ENCODE peak calls at places on chromosomes 13 and 19, in six cellular contexts. One of them, this sample, is unnamed.

GRCh38 chr13:113559061-113559460 is 25.5 kb upstream of the TFDP1 start:
- DNase-seq in psoas muscle: no peak
- DNase-seq in CD8-positive, alpha-beta T cell: no peak
- DNase-seq in HL-60: no peak
- DNase-seq in MM.1S: no peak
- DNase-seq in endothelial cell of umbilical vein: no peak
- DNase-seq in this sample: no peak

GRCh38 chr13:112868308-112868707 is 100.7 kb upstream of the MCF2L start:
- DNase-seq in psoas muscle: no peak
- DNase-seq in CD8-positive, alpha-beta T cell: no peak
- DNase-seq in HL-60: no peak
- DNase-seq in MM.1S: no peak
- DNase-seq in endothelial cell of umbilical vein: no peak
- DNase-seq in this sample: no peak

GRCh38 chr13:23488442-23488841 is 54.9 kb upstream of the SACS start:
- DNase-seq in psoas muscle: no peak
- DNase-seq in CD8-positive, alpha-beta T cell: no peak
- DNase-seq in HL-60: no peak
- DNase-seq in MM.1S: no peak
- DNase-seq in endothelial cell of umbilical vein: peak
- DNase-seq in this sample: no peak

GRCh38 chr19:42066075-42066754 is 3.8 kb downstream of the GRIK5 start:
- DNase-seq in psoas muscle: no peak
- DNase-seq in CD8-positive, alpha-beta T cell: no peak
- DNase-seq in HL-60: peak
- DNase-seq in MM.1S: no peak
- DNase-seq in endothelial cell of umbilical vein: no peak
- DNase-seq in this sample: no peak

GRCh38 chr13:48478401-48478800 is 54.5 kb downstream of the RCBTB2 start:
- DNase-seq in psoas muscle: no peak
- DNase-seq in CD8-positive, alpha-beta T cell: no peak
- DNase-seq in HL-60: no peak
- DNase-seq in MM.1S: no peak
- DNase-seq in endothelial cell of umbilical vein: no peak
- DNase-seq in this sample: no peak

GRCh38 chr19:45152504-45153338 is 8.1 kb downstream of the NKPD1 start:
- DNase-seq in psoas muscle: peak
- DNase-seq in CD8-positive, alpha-beta T cell: peak
- DNase-seq in HL-60: peak
- DNase-seq in MM.1S: no peak
- DNase-seq in endothelial cell of umbilical vein: peak
- DNase-seq in this sample: no peak

GRCh38 chr19:41328818-41329220 is 18.8 kb downstream of the CCDC97 start:
- DNase-seq in psoas muscle: peak
- DNase-seq in CD8-positive, alpha-beta T cell: no peak
- DNase-seq in HL-60: peak
- DNase-seq in MM.1S: no peak
- DNase-seq in endothelial cell of umbilical vein: peak
- DNase-seq in this sample: no peak

GRCh38 chr13:50016421-50016820 is 1.2 kb downstream of the KCNRG start:
- DNase-seq in psoas muscle: no peak
- DNase-seq in CD8-positive, alpha-beta T cell: no peak
- DNase-seq in HL-60: no peak
- DNase-seq in MM.1S: no peak
- DNase-seq in endothelial cell of umbilical vein: peak
- DNase-seq in this sample: no peak

GRCh38 chr13:89066868-89067466 is 1395.8 kb downstream of the SLITRK5 start:
- DNase-seq in psoas muscle: no peak
- DNase-seq in CD8-positive, alpha-beta T cell: no peak
- DNase-seq in HL-60: peak
- DNase-seq in MM.1S: peak
- DNase-seq in endothelial cell of umbilical vein: no peak
- DNase-seq in this sample: no peak

GRCh38 chr19:2270572-2271515 is 11.1 kb downstream of the PEAK3 start:
- DNase-seq in psoas muscle: peak
- DNase-seq in CD8-positive, alpha-beta T cell: peak
- DNase-seq in HL-60: peak
- DNase-seq in MM.1S: peak
- DNase-seq in endothelial cell of umbilical vein: peak
- DNase-seq in this sample: no peak

DNA sequence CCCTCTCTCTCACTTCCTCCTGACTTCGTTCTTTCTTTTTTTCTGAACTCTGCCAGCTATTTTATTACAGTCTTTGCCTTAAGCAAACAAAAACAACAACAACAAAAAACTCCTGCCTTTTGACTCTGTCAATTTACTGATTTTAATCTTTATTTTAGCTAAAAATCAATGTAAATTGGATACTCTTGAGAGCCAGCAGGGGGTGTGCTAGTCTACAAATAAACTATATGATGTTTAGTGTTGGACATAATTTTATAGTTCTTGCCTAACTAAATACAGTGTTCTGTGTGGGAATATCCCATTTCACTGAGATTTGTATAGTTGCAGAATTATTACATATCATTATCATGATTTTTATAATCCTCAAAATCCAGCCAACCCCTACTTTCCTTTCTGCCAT is 1199.9 kb upstream of the SPRY2 start:
- DNase-seq in psoas muscle: no peak
- DNase-seq in CD8-positive, alpha-beta T cell: no peak
- DNase-seq in HL-60: no peak
- DNase-seq in MM.1S: no peak
- DNase-seq in endothelial cell of umbilical vein: no peak
- DNase-seq in this sample: no peak
- TF ChIP-seq CTCF in psoas muscle: no peak
- TF ChIP-seq CTCF in CD8-positive, alpha-beta T cell: no peak
- TF ChIP-seq CTCF in HL-60: peak
- TF ChIP-seq CTCF in MM.1S: peak
- TF ChIP-seq CTCF in endothelial cell of umbilical vein: no peak
- TF ChIP-seq CTCF in this sample: no peak

GRCh38 chr13:39020853-39021462 is 16.9 kb downstream of the PROSER1 start:
- DNase-seq in psoas muscle: no peak
- DNase-seq in CD8-positive, alpha-beta T cell: no peak
- DNase-seq in HL-60: no peak
- DNase-seq in MM.1S: no peak
- DNase-seq in endothelial cell of umbilical vein: no peak
- DNase-seq in this sample: no peak

GRCh38 chr13:39023761-39024160 is 14.1 kb downstream of the PROSER1 start:
- DNase-seq in psoas muscle: no peak
- DNase-seq in CD8-positive, alpha-beta T cell: no peak
- DNase-seq in HL-60: no peak
- DNase-seq in MM.1S: no peak
- DNase-seq in endothelial cell of umbilical vein: no peak
- DNase-seq in this sample: no peak

GRCh38 chr13:39025433-39025839 is 12.5 kb downstream of the PROSER1 start:
- DNase-seq in psoas muscle: no peak
- DNase-seq in CD8-positive, alpha-beta T cell: no peak
- DNase-seq in HL-60: no peak
- DNase-seq in MM.1S: no peak
- DNase-seq in endothelial cell of umbilical vein: no peak
- DNase-seq in this sample: no peak

DNA sequence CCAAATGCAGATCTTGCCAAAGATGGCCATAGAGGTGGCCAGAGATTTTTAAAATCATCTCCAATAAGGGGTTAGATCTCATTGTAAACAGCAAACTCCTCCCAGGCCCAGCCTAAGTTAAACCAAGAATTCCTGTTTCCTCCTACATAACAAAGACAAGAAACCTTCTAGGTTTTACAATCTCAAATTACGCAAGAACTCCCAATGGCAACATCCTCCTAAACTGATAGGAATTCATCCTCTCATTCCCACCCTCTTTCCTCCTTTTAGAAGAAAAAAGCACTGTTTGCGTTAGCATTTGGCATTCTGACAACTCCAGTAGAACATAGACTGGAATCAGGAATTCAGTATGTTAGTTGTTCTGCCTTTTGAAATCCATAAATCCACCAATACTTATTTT is 14.6 kb downstream of the PROSER1 start:
- DNase-seq in psoas muscle: no peak
- DNase-seq in CD8-positive, alpha-beta T cell: no peak
- DNase-seq in HL-60: no peak
- DNase-seq in MM.1S: no peak
- DNase-seq in endothelial cell of umbilical vein: no peak
- DNase-seq in this sample: no peak
- H3K4me3 ChIP-seq in psoas muscle: no peak
- H3K4me3 ChIP-seq in CD8-positive, alpha-beta T cell: no peak
- H3K4me3 ChIP-seq in HL-60: no peak
- H3K4me3 ChIP-seq in MM.1S: no peak
- H3K4me3 ChIP-seq in endothelial cell of umbilical vein: no peak
- H3K4me3 ChIP-seq in this sample: no peak

DNA sequence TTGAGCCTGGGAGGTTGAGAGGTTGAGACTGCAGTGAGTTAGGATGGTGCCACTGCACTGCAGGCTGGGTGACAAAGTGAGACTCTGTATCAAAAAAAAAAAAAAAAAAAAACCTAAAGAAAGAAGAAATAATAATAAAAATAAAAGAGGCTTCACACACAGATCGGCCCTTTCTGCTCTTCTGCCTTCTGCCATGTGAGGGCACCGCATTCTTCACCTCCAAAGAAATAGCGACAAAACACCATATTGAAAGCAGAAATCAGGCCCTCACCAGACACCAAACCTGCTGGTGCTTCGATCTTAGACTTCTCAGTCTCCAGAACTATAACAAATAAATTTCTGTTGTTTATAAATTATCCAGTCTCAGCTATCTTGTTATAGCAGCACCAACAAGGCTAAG is 3.0 kb downstream of the ZNF649 start:
- DNase-seq in psoas muscle: no peak
- DNase-seq in CD8-positive, alpha-beta T cell: no peak
- DNase-seq in HL-60: no peak
- DNase-seq in MM.1S: no peak
- DNase-seq in endothelial cell of umbilical vein: no peak
- DNase-seq in this sample: no peak
- TF ChIP-seq CTCF in psoas muscle: no peak
- TF ChIP-seq CTCF in CD8-positive, alpha-beta T cell: no peak
- TF ChIP-seq CTCF in HL-60: no peak
- TF ChIP-seq CTCF in MM.1S: no peak
- TF ChIP-seq CTCF in endothelial cell of umbilical vein: no peak
- TF ChIP-seq CTCF in this sample: no peak

GRCh38 chr13:77323858-77324257 is 3.0 kb downstream of the MYCBP2 start:
- DNase-seq in psoas muscle: no peak
- DNase-seq in CD8-positive, alpha-beta T cell: no peak
- DNase-seq in HL-60: peak
- DNase-seq in MM.1S: no peak
- DNase-seq in endothelial cell of umbilical vein: no peak
- DNase-seq in this sample: no peak
- H3K4me3 ChIP-seq in psoas muscle: peak
- H3K4me3 ChIP-seq in CD8-positive, alpha-beta T cell: no peak
- H3K4me3 ChIP-seq in HL-60: peak
- H3K4me3 ChIP-seq in MM.1S: peak
- H3K4me3 ChIP-seq in endothelial cell of umbilical vein: no peak
- H3K4me3 ChIP-seq in this sample: peak

GRCh38 chr13:26112843-26113242 is 61.0 kb upstream of the SHISA2 start:
- DNase-seq in psoas muscle: no peak
- DNase-seq in CD8-positive, alpha-beta T cell: no peak
- DNase-seq in HL-60: no peak
- DNase-seq in MM.1S: no peak
- DNase-seq in endothelial cell of umbilical vein: no peak
- DNase-seq in this sample: no peak
- TF ChIP-seq CTCF in psoas muscle: no peak
- TF ChIP-seq CTCF in CD8-positive, alpha-beta T cell: no peak
- TF ChIP-seq CTCF in HL-60: no peak
- TF ChIP-seq CTCF in MM.1S: no peak
- TF ChIP-seq CTCF in endothelial cell of umbilical vein: no peak
- TF ChIP-seq CTCF in this sample: peak

GRCh38 chr19:11656535-11656934 is 59.3 kb downstream of the ZNF627 start:
- DNase-seq in psoas muscle: no peak
- DNase-seq in CD8-positive, alpha-beta T cell: no peak
- DNase-seq in HL-60: no peak
- DNase-seq in MM.1S: no peak
- DNase-seq in endothelial cell of umbilical vein: no peak
- DNase-seq in this sample: no peak

GRCh38 chr19:11658954-11659353 is 61.7 kb downstream of the ZNF627 start:
- DNase-seq in psoas muscle: no peak
- DNase-seq in CD8-positive, alpha-beta T cell: no peak
- DNase-seq in HL-60: no peak
- DNase-seq in MM.1S: no peak
- DNase-seq in endothelial cell of umbilical vein: no peak
- DNase-seq in this sample: no peak

GRCh38 chr19:11662278-11662677 is 65.0 kb downstream of the ZNF627 start:
- DNase-seq in psoas muscle: no peak
- DNase-seq in CD8-positive, alpha-beta T cell: no peak
- DNase-seq in HL-60: no peak
- DNase-seq in MM.1S: no peak
- DNase-seq in endothelial cell of umbilical vein: no peak
- DNase-seq in this sample: no peak

GRCh38 chr19:11657307-11657706 is 60.0 kb downstream of the ZNF627 start:
- DNase-seq in psoas muscle: no peak
- DNase-seq in CD8-positive, alpha-beta T cell: no peak
- DNase-seq in HL-60: peak
- DNase-seq in MM.1S: no peak
- DNase-seq in endothelial cell of umbilical vein: no peak
- DNase-seq in this sample: no peak

DNA sequence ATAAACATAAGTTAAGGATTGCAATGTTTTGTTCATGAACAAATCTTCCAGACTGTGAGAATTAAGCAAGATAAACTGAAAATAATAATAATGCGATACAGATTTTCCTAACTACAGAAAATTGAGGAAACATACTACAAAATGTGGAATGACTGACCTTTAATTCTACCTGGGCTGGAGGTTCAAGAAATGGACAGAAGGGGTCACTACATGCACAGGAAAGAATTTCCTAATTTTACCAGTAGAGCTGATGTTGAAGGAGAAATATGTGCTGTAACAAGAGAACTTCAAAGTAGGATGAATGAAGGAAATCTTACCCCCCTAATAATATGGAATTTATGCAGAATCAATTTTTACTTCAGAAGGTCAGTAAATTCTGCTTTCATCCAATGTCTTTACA is 62.3 kb downstream of the ZNF627 start:
- DNase-seq in psoas muscle: no peak
- DNase-seq in CD8-positive, alpha-beta T cell: no peak
- DNase-seq in HL-60: no peak
- DNase-seq in MM.1S: peak
- DNase-seq in endothelial cell of umbilical vein: no peak
- DNase-seq in this sample: no peak
- H3K4me3 ChIP-seq in psoas muscle: no peak
- H3K4me3 ChIP-seq in CD8-positive, alpha-beta T cell: no peak
- H3K4me3 ChIP-seq in HL-60: no peak
- H3K4me3 ChIP-seq in MM.1S: no peak
- H3K4me3 ChIP-seq in endothelial cell of umbilical vein: no peak
- H3K4me3 ChIP-seq in this sample: no peak

This sample was measured in GM12864.